ENCODE peak calls at places on chromosome 19, in seven cellular contexts. One of them, this sample, is unnamed.

GRCh38 chr19:33654840-33655508 is 33.2 kb downstream of the CHST8 start:
- DNase-seq in IMR-90: no peak
- DNase-seq in adrenal gland: no peak
- DNase-seq in K562: no peak
- DNase-seq in HepG2: no peak
- DNase-seq in testis: no peak
- DNase-seq in uterus: no peak
- DNase-seq in this sample: no peak

GRCh38 chr19:28940751-28941500 is 272.0 kb downstream of the UQCRFS1 start:
- DNase-seq in IMR-90: peak
- DNase-seq in adrenal gland: no peak
- DNase-seq in K562: no peak
- DNase-seq in HepG2: no peak
- DNase-seq in testis: no peak
- DNase-seq in uterus: no peak
- DNase-seq in this sample: peak

GRCh38 chr19:18488838-18489626 is 32.8 kb downstream of the ELL start:
- DNase-seq in IMR-90: no peak
- DNase-seq in adrenal gland: no peak
- DNase-seq in K562: peak
- DNase-seq in HepG2: peak
- DNase-seq in testis: peak
- DNase-seq in uterus: no peak
- DNase-seq in this sample: no peak

GRCh38 chr19:13784731-13785452 is 10.4 kb upstream of the ZSWIM4 start:
- DNase-seq in IMR-90: peak
- DNase-seq in adrenal gland: peak
- DNase-seq in K562: peak
- DNase-seq in HepG2: peak
- DNase-seq in testis: peak
- DNase-seq in uterus: peak
- DNase-seq in this sample: no peak

GRCh38 chr19:8575467-8575997 is 1.7 kb downstream of the MYO1F start:
- DNase-seq in IMR-90: peak
- DNase-seq in adrenal gland: no peak
- DNase-seq in K562: no peak
- DNase-seq in HepG2: no peak
- DNase-seq in testis: no peak
- DNase-seq in uterus: no peak
- DNase-seq in this sample: no peak

GRCh38 chr19:14407889-14408640 is 11.1 kb downstream of the DDX39A start:
- DNase-seq in IMR-90: no peak
- DNase-seq in adrenal gland: peak
- DNase-seq in K562: peak
- DNase-seq in HepG2: peak
- DNase-seq in testis: no peak
- DNase-seq in uterus: no peak
- DNase-seq in this sample: no peak

GRCh38 chr19:56476671-56477428 is at the start of gene ZNF667:
- DNase-seq in IMR-90: peak
- DNase-seq in adrenal gland: peak
- DNase-seq in K562: no peak
- DNase-seq in HepG2: no peak
- DNase-seq in testis: peak
- DNase-seq in uterus: no peak
- DNase-seq in this sample: peak

GRCh38 chr19:51371186-51371690 is 1.2 kb downstream of the NKG7 start:
- DNase-seq in IMR-90: no peak
- DNase-seq in adrenal gland: no peak
- DNase-seq in K562: no peak
- DNase-seq in HepG2: no peak
- DNase-seq in testis: no peak
- DNase-seq in uterus: no peak
- DNase-seq in this sample: no peak

GRCh38 chr19:55082023-55082851 is 6.6 kb downstream of the EPS8L1 start:
- DNase-seq in IMR-90: peak
- DNase-seq in adrenal gland: peak
- DNase-seq in K562: no peak
- DNase-seq in HepG2: no peak
- DNase-seq in testis: peak
- DNase-seq in uterus: no peak
- DNase-seq in this sample: peak

GRCh38 chr19:35775046-35775297 is 392 bp upstream of the ARHGAP33 start:
- DNase-seq in IMR-90: no peak
- DNase-seq in adrenal gland: no peak
- DNase-seq in K562: no peak
- DNase-seq in HepG2: no peak
- DNase-seq in testis: no peak
- DNase-seq in uterus: no peak
- DNase-seq in this sample: no peak

DNA sequence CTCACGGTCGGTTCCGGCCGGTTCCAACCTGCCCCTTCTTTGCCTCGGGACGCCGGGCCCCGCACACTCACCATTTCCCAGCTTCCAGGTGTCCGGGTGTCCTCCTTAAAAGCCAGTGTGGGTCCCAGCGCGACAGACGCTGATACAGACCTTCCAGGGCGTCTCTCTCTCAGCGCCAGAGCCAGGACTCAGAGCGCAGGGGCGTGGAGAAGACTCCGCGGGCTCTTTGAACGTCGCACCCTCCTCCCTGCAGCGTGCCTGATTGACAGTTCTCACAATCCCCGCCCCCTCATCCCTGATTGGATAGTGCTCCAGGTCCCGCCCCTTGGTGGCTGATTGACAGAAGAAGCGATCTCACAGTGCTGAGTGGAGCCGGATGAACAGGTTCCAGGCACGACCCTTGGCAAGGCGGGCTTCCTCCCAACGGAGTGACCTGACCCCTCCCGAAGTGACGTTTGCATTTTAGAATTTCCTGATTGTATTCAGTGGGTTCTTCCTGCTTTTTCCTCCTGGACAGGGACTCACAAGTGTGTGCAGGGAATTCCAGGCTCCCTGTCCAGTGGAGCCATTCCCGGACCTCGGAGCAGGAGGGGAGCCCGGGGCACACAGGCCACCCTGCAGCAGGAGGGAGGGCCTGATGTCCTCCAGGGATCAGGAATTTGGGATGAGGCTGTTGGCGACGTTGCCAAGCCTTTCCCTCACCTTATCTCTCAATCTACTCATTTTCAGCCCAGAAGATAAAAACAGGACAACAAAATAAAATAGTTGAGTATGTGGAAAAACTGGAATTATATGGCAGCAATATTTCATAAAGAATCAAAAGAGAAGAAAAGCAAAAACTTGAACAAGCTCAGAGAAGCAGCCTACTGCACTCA is at the start of gene ZNF823:
- DNase-seq in IMR-90: peak
- DNase-seq in adrenal gland: peak
- DNase-seq in K562: peak
- DNase-seq in HepG2: peak
- DNase-seq in testis: peak
- DNase-seq in uterus: peak
- DNase-seq in this sample: peak
- TF ChIP-seq POLR2A in IMR-90: no peak
- TF ChIP-seq POLR2A in adrenal gland: peak
- TF ChIP-seq POLR2A in K562: peak
- TF ChIP-seq POLR2A in HepG2: peak
- TF ChIP-seq POLR2A in testis: peak
- TF ChIP-seq POLR2A in uterus: peak
- TF ChIP-seq POLR2A in this sample: peak

DNA sequence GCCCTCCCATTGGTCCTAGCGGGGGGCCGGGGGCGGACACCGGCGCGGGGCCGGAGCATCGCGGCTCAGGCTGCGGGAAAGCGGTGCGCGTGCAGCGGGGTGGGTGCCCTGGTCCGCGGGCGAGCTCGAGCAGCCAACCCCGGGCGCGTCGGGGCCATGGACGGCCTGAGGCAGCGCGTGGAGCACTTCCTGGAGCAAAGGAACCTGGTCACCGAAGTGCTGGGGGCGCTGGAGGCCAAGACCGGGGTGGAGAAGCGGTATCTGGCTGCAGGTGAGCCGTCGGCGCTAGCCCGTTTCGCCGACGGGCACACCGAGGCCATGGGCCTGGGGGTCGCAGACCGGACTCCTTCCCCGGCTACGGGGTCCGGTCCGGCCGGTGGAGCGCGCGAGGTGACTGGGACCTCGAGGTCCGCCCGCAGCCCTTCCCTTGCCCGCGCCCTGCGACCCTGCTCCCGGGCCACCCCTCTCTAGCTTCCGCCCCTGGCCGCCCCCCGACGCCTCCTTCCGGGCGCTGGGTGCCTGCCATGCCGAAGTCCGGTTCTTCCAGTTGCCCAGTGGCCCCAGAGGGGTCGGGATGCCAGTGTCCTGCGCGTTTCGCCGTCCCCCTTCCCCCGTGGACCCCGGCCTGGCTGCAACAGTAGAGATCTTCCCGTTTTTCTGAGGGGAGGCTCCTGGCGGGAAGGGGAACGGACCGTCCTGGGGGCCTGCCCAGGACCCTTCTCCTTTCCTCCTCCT is at the start of gene REEP6:
- DNase-seq in IMR-90: no peak
- DNase-seq in adrenal gland: no peak
- DNase-seq in K562: peak
- DNase-seq in HepG2: no peak
- DNase-seq in testis: no peak
- DNase-seq in uterus: no peak
- DNase-seq in this sample: no peak
- TF ChIP-seq POLR2A in IMR-90: no peak
- TF ChIP-seq POLR2A in adrenal gland: peak
- TF ChIP-seq POLR2A in K562: peak
- TF ChIP-seq POLR2A in HepG2: peak
- TF ChIP-seq POLR2A in testis: no peak
- TF ChIP-seq POLR2A in uterus: peak
- TF ChIP-seq POLR2A in this sample: peak

DNA sequence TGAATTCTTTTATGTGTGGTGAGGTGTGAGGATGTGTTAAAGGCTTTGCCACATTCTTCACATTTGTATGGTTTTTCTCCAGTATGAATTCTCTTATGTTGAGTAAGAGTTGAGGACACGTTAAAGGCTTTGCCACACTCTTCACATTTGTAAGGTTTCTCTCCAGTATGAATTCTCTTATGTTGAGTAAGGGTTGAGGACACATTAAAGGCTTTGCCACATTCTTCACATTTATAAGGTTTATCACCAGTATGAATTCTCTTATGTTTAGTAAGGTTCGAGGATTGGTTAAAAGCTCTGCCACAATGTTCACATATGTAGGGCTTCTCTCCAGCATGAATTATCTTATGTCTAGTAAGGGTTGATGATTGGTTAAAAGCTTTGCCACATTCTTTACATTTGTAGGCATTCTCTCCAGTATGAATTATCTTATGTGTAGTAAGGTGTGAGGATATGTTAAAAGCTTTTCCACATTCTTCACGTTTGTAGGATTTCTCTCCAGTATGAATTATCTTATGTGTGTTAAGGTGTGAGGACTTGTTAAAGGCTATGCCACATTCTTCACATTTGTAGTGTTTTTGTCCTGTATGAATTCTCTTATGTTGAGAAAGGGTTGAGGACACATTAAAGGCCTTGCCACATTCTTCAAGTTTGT is 27.1 kb downstream of the ZNF724 start:
- DNase-seq in IMR-90: no peak
- DNase-seq in adrenal gland: no peak
- DNase-seq in K562: no peak
- DNase-seq in HepG2: peak
- DNase-seq in testis: no peak
- DNase-seq in uterus: no peak
- DNase-seq in this sample: no peak
- TF ChIP-seq POLR2A in IMR-90: no peak
- TF ChIP-seq POLR2A in adrenal gland: no peak
- TF ChIP-seq POLR2A in K562: no peak
- TF ChIP-seq POLR2A in HepG2: no peak
- TF ChIP-seq POLR2A in testis: no peak
- TF ChIP-seq POLR2A in uterus: no peak
- TF ChIP-seq POLR2A in this sample: no peak

GRCh38 chr19:41935781-41936415 is 7.6 kb upstream of the ERFL start:
- DNase-seq in IMR-90: no peak
- DNase-seq in adrenal gland: no peak
- DNase-seq in K562: no peak
- DNase-seq in HepG2: no peak
- DNase-seq in testis: no peak
- DNase-seq in uterus: no peak
- DNase-seq in this sample: no peak
- TF ChIP-seq POLR2A in IMR-90: no peak
- TF ChIP-seq POLR2A in adrenal gland: no peak
- TF ChIP-seq POLR2A in K562: no peak
- TF ChIP-seq POLR2A in HepG2: no peak
- TF ChIP-seq POLR2A in testis: no peak
- TF ChIP-seq POLR2A in uterus: no peak
- TF ChIP-seq POLR2A in this sample: no peak

GRCh38 chr19:41928221-41928683 is at the start of gene ERFL:
- DNase-seq in IMR-90: no peak
- DNase-seq in adrenal gland: no peak
- DNase-seq in K562: peak
- DNase-seq in HepG2: no peak
- DNase-seq in testis: no peak
- DNase-seq in uterus: no peak
- DNase-seq in this sample: peak
- TF ChIP-seq POLR2A in IMR-90: no peak
- TF ChIP-seq POLR2A in adrenal gland: no peak
- TF ChIP-seq POLR2A in K562: no peak
- TF ChIP-seq POLR2A in HepG2: no peak
- TF ChIP-seq POLR2A in testis: no peak
- TF ChIP-seq POLR2A in uterus: no peak
- TF ChIP-seq POLR2A in this sample: no peak

DNA sequence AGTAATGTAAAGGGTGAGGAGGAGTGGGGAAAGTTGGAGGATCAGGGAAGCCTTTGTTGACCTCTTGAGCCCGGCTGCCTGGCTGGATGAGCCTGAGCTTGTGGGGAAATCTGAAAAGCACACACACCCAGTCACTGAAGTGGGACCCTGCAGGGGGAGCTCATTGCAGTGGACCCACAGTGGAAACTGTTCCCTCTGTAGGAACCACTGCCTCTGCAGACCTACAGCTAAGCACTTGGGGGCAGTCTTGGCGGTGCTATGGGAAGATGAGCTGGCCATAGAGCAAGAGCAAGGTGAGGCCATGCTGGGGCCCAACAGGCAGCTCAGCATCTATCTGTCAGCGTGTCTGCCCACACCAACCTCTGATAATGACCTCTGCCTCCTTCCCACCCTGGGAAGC is 294.8 kb downstream of the TSHZ3 start:
- DNase-seq in IMR-90: peak
- DNase-seq in adrenal gland: peak
- DNase-seq in K562: no peak
- DNase-seq in HepG2: no peak
- DNase-seq in testis: peak
- DNase-seq in uterus: no peak
- DNase-seq in this sample: peak
- TF ChIP-seq POLR2A in IMR-90: no peak
- TF ChIP-seq POLR2A in adrenal gland: no peak
- TF ChIP-seq POLR2A in K562: no peak
- TF ChIP-seq POLR2A in HepG2: no peak
- TF ChIP-seq POLR2A in testis: no peak
- TF ChIP-seq POLR2A in uterus: no peak
- TF ChIP-seq POLR2A in this sample: no peak